ENCODE peak calls at places on chromosomes 5 and 9, in six cellular contexts. E, T, H, W, S and Z are unnamed samples.
A peak's percentile ranks its signal among the peaks of the same experiment; 100 is the strongest.

GRCh38 chr5:38800515-38800914 is 45.3 kb upstream of the OSMR start:
- DNase-seq in E (no peak), T (no peak), H (no peak), W (no peak), S (no peak), Z (no peak)

GRCh38 chr5:165627548-165628170 is 2122.2 kb downstream of the MAT2B start:
- DNase-seq in E (no peak), T (no peak), H (no peak), W (no peak), S (no peak), Z (no peak)

GRCh38 chr5:74895906-74896305 is 29.7 kb upstream of the FAM169A start:
- DNase-seq in E (peak; percentile 85), T (peak; percentile 80), H (peak; percentile 82), W (peak; percentile 39), S (no peak), Z (no peak)

GRCh38 chr9:35112257-35113020 is 3.2 kb downstream of the ATOSB start:
- DNase-seq in E (peak; percentile 57), T (no peak), H (peak; percentile 45), W (peak; percentile 48), S (no peak), Z (no peak)

GRCh38 chr5:137796279-137796678 is 42.1 kb upstream of the HNRNPA0 start:
- DNase-seq in E (no peak), T (no peak), H (no peak), W (no peak), S (no peak), Z (no peak)

GRCh38 chr5:39218482-39219381 is 631 bp downstream of the FYB1 start:
- DNase-seq in E (peak; percentile 23), T (no peak), H (no peak), W (no peak), S (no peak), Z (no peak)

GRCh38 chr9:115945009-115945431 is 208.6 kb upstream of the PAPPA start:
- DNase-seq in E (no peak), T (peak; percentile 52), H (no peak), W (no peak), S (no peak), Z (no peak)

GRCh38 chr5:113123563-113123962 is 147.0 kb downstream of the DCP2 start:
- DNase-seq in E (no peak), T (no peak), H (no peak), W (peak; percentile 19), S (no peak), Z (no peak)

GRCh38 chr5:51895834-51896233 is 512.6 kb downstream of the ISL1 start:
- DNase-seq in E (no peak), T (no peak), H (no peak), W (no peak), S (no peak), Z (no peak)

GRCh38 chr5:93289915-93290314 is 291.1 kb downstream of the NR2F1-AS1 start:
- DNase-seq in E (no peak), T (no peak), H (no peak), W (no peak), S (no peak), Z (no peak)

GRCh38 chr5:169121631-169122420 is 179.1 kb downstream of the SLIT3 start:
- DNase-seq in E (peak; percentile 87), T (no peak), H (no peak), W (peak; percentile 41), S (no peak), Z (no peak)

GRCh38 chr9:135751501-135751900 is 49.5 kb downstream of the KCNT1 start:
- DNase-seq in E (no peak), T (no peak), H (no peak), W (no peak), S (no peak), Z (no peak)

GRCh38 chr5:423626-424258 is 19.2 kb upstream of the EXOC3 start:
- DNase-seq in E (no peak), T (no peak), H (no peak), W (no peak), S (no peak), Z (no peak)

GRCh38 chr5:17157916-17158529 is 59.4 kb upstream of the BASP1 start:
- DNase-seq in E (peak; percentile 93), T (no peak), H (no peak), W (peak; percentile 35), S (no peak), Z (no peak)

GRCh38 chr9:106277931-106278330 is 583.6 kb downstream of the TMEM38B start:
- DNase-seq in E (peak; percentile 46), T (no peak), H (no peak), W (no peak), S (no peak), Z (no peak)

GRCh38 chr9:113658565-113658935 is 195.0 kb downstream of the RGS3 start:
- DNase-seq in E (no peak), T (no peak), H (peak; percentile 21), W (no peak), S (no peak), Z (no peak)

GRCh38 chr9:113656771-113657670 is 193.5 kb downstream of the RGS3 start:
- DNase-seq in E (no peak), T (no peak), H (peak; percentile 24), W (no peak), S (no peak), Z (no peak)

GRCh38 chr9:113659039-113659438 is 195.5 kb downstream of the RGS3 start:
- DNase-seq in E (no peak), T (no peak), H (no peak), W (no peak), S (no peak), Z (no peak)

GRCh38 chr9:113659740-113660139 is 196.2 kb downstream of the RGS3 start:
- DNase-seq in E (no peak), T (no peak), H (peak; percentile 17), W (no peak), S (no peak), Z (no peak)

DNA sequence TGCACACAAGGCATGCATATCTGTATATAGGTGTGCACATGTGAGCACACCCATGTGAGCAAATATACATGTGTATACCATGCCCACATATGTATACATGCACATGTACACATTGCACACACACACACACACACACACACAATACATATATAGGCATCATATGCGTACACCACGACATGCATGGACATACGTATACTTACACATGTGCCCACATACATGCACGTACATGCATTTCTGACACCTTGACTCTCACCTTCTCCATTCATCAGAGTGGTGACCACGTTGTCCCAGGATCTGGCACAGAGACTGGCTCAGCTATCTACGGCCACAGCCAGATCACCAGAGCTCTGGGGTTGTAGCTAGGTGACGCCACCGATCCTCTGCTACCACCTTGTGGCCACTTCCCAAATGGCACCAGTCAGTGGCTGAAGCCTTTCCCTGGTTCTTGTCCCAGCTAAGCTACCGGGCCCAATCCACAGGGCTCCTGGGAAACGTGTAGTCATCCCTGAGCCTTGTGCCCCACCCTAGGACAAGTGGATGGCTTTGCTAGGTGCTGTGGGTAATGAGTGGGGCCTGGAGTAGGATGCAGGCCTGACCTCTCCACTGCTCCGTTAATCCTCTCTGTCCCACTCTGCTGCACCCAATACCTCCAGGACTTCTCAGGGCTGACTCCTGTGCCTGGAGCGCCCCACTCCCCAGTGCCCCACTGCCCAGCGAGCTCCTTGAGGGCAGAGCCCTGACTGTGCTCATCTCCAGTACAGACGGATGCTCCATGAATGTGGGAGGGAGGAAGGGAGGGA is 194.4 kb downstream of the RGS3 start:
- DNase-seq in E (peak; percentile 88), T (peak; percentile 88), H (peak; percentile 95), W (peak; percentile 88), S (peak; percentile 93), Z (peak; percentile 93)
- TF ChIP-seq CTCF in E (peak; percentile 96), T (peak; percentile 95), H (peak; percentile 98), W (peak; percentile 82), S (peak; percentile 87), Z (peak; percentile 94)

GRCh38 chr5:79109527-79110492 is 1.8 kb upstream of the BHMT start:
- DNase-seq in E (no peak), T (no peak), H (no peak), W (peak; percentile 44), S (no peak), Z (no peak)
- TF ChIP-seq CTCF in E (peak; percentile 45), T (peak; percentile 70), H (peak; percentile 36), W (peak; percentile 71), S (no peak), Z (peak; percentile 27)

DNA sequence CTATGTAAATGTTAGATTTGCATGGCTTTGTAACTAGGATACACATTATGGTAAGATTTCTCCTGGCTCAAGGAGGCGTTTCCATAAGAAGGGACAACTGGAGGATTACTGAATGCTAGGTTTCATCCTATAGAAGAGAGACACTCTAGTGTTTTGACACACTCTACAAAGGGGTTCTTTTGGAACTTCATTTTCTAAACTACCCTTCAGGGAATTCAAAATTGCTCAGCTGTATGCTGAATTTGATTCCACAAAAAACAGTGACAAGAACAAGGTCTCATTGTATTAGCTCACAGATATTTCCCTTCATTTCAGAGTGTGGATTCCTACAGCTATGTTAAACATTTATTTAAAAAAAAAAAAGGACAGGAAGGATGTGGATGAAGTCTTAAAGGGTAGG is 151.7 kb downstream of the PPP2R2B start:
- DNase-seq in E (no peak), T (no peak), H (no peak), W (no peak), S (no peak), Z (no peak)
- TF ChIP-seq CTCF in E (no peak), T (no peak), H (no peak), W (no peak), S (no peak), Z (no peak)

DNA sequence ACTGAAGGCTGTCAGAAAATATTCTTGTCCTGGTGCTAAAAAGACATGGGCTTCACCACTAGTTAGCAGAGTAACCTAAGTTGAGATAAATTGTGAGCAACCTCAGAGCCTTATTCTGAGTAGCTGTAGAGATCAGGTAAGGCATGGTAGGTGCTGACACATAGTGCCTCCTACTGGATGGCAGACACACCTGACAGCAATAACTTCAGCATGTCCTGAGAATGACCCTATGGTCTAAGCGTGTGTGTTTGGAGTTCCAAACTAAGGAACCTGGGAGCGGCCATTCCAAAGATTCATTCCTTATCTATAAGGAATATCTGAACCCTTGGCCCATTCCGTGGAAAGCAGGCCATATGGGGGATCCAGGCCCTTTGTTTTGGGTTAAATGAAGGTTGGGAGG is 46.0 kb downstream of the SLC28A3 start:
- DNase-seq in E (no peak), T (no peak), H (no peak), W (no peak), S (no peak), Z (no peak)
- TF ChIP-seq CTCF in E (no peak), T (no peak), H (no peak), W (peak; percentile 35), S (no peak), Z (no peak)

DNA sequence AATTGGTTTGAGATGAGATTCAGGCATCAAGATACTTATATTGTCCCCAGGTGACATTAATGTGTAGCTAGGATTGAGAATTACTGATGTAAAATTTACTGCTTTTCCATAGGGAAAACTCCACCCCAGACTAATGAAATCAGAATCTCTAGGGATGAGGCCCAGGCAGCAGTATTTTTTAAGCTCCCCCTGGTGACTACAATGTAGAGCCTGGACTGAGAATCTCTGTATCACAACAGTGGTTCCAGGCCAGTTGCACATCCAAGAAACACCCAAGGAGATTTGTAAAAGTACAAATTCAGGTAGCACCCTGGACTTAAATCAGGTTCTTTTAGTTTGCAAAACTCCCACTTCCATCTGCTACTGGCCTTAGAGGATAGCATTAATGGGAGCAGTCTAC is 185.7 kb downstream of the MARCHF11 start:
- DNase-seq in E (peak; percentile 24), T (no peak), H (no peak), W (no peak), S (no peak), Z (no peak)
- TF ChIP-seq CTCF in E (peak; percentile 44), T (peak; percentile 13), H (no peak), W (no peak), S (no peak), Z (peak; percentile 43)